ENCODE peak calls at places on chromosomes 7 and 10, in six cellular contexts. One of them, this sample, is unnamed.

GRCh38 chr7:17444673-17445072 is 146.2 kb downstream of the AHR start:
- DNase-seq in GM12878: no peak
- DNase-seq in HepG2: no peak
- DNase-seq in H1: no peak
- DNase-seq in GM12891: no peak
- DNase-seq in K562: no peak
- DNase-seq in this sample: no peak

GRCh38 chr10:30786131-30786530 is 156.6 kb upstream of the LYZL2 start:
- DNase-seq in H1: no peak
- DNase-seq in K562: no peak
- DNase-seq in GM12878: no peak
- DNase-seq in GM12891: no peak
- DNase-seq in HepG2: no peak
- DNase-seq in this sample: no peak

GRCh38 chr10:132554991-132555647 is 17.5 kb downstream of the INPP5A start:
- DNase-seq in GM12878: no peak
- DNase-seq in K562: peak
- DNase-seq in GM12891: peak
- DNase-seq in HepG2: no peak
- DNase-seq in H1: no peak
- DNase-seq in this sample: no peak

GRCh38 chr10:3774814-3775670 is 10.0 kb downstream of the KLF6 start:
- DNase-seq in K562: peak
- DNase-seq in H1: no peak
- DNase-seq in HepG2: no peak
- DNase-seq in GM12891: no peak
- DNase-seq in GM12878: no peak
- DNase-seq in this sample: no peak

GRCh38 chr10:101901340-101901739 is 57.7 kb upstream of the KCNIP2 start:
- DNase-seq in H1: no peak
- DNase-seq in HepG2: no peak
- DNase-seq in K562: no peak
- DNase-seq in GM12891: peak
- DNase-seq in GM12878: peak
- DNase-seq in this sample: peak

GRCh38 chr10:131996508-131997365 is 15.0 kb upstream of the BNIP3 start:
- DNase-seq in K562: no peak
- DNase-seq in GM12878: no peak
- DNase-seq in GM12891: no peak
- DNase-seq in HepG2: no peak
- DNase-seq in H1: no peak
- DNase-seq in this sample: no peak

GRCh38 chr7:103093429-103093828 is 18.5 kb downstream of the ARMC10 start:
- DNase-seq in K562: no peak
- DNase-seq in GM12878: no peak
- DNase-seq in GM12891: no peak
- DNase-seq in HepG2: no peak
- DNase-seq in H1: no peak
- DNase-seq in this sample: no peak

GRCh38 chr7:97835296-97836138 is 36.7 kb downstream of the ASNS start:
- DNase-seq in GM12891: no peak
- DNase-seq in HepG2: peak
- DNase-seq in K562: peak
- DNase-seq in H1: peak
- DNase-seq in GM12878: peak
- DNase-seq in this sample: no peak

GRCh38 chr7:28808786-28809533 is 149.2 kb downstream of the TRIL start:
- DNase-seq in GM12891: peak
- DNase-seq in K562: peak
- DNase-seq in H1: peak
- DNase-seq in GM12878: no peak
- DNase-seq in HepG2: no peak
- DNase-seq in this sample: no peak

GRCh38 chr10:102752934-102753664 is 9.4 kb downstream of the WBP1L start:
- DNase-seq in HepG2: peak
- DNase-seq in K562: peak
- DNase-seq in GM12891: no peak
- DNase-seq in GM12878: peak
- DNase-seq in H1: no peak
- DNase-seq in this sample: no peak

GRCh38 chr7:74174606-74175082 is 488 bp downstream of the EIF4H start:
- DNase-seq in HepG2: peak
- DNase-seq in GM12891: peak
- DNase-seq in K562: no peak
- DNase-seq in GM12878: no peak
- DNase-seq in H1: no peak
- DNase-seq in this sample: peak

GRCh38 chr10:56266120-56266519 is 94.9 kb downstream of the ZWINT start:
- DNase-seq in K562: no peak
- DNase-seq in GM12891: no peak
- DNase-seq in H1: no peak
- DNase-seq in HepG2: no peak
- DNase-seq in GM12878: no peak
- DNase-seq in this sample: no peak

GRCh38 chr7:77887567-77887966 is 89.0 kb downstream of the PHTF2 start:
- DNase-seq in GM12891: no peak
- DNase-seq in HepG2: no peak
- DNase-seq in K562: no peak
- DNase-seq in H1: no peak
- DNase-seq in GM12878: no peak
- DNase-seq in this sample: no peak
- TF ChIP-seq TAF1 in GM12891: no peak
- TF ChIP-seq TAF1 in HepG2: no peak
- TF ChIP-seq TAF1 in K562: no peak
- TF ChIP-seq TAF1 in H1: no peak
- TF ChIP-seq TAF1 in GM12878: no peak
- TF ChIP-seq TAF1 in this sample: no peak

DNA sequence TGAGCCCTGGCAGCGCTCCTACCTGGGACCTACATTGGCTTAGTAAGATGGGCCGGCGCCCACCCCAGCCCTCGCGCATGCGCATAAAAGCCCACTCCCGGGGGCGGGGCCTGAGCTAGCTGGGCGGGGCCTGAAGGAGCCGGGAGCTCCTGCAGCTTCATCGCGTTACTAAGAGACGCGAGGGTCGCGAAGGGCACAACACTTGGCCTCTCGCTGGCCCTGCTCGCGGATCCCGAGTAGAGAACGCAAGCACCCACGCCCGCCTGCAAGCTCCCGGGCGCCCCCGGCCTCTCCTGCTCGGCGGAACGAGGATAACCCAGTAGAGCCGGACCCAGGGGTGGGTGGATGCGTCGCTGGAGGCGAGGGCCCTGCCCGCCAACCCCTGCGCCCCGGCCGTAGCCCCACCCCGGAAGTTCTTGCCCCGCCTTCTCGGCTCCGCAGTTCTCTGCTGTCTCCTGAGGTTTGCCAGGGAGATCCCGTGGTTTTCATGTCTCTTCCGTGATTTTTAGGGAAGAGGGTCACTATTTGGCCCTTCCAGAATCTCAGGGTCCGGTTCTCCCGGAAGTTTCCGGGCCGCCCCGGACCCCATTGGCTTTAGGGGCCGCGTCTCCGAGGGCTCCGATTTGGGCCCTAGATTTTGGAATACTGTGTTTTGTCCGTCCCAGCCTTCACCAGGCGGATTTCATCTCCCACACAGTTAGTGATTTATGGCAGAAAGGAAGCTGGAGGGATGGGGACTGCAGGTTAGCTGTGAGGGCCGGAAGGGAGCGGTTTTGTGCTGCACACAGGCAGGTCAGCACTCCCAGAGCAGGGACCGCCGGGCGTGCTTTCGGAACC is at the start of gene MEIG1:
- DNase-seq in HepG2: peak
- DNase-seq in K562: peak
- DNase-seq in GM12891: peak
- DNase-seq in GM12878: peak
- DNase-seq in H1: peak
- DNase-seq in this sample: peak
- TF ChIP-seq POLR2A in HepG2: peak
- TF ChIP-seq POLR2A in K562: peak
- TF ChIP-seq POLR2A in GM12891: peak
- TF ChIP-seq POLR2A in GM12878: peak
- TF ChIP-seq POLR2A in H1: no peak
- TF ChIP-seq POLR2A in this sample: peak

GRCh38 chr10:59622320-59622901 is 87.2 kb downstream of the SLC16A9 start:
- DNase-seq in H1: peak
- DNase-seq in HepG2: peak
- DNase-seq in GM12891: no peak
- DNase-seq in GM12878: no peak
- DNase-seq in K562: peak
- DNase-seq in this sample: no peak
- TF ChIP-seq POLR2AphosphoS5 in H1: no peak
- TF ChIP-seq POLR2AphosphoS5 in HepG2: no peak
- TF ChIP-seq POLR2AphosphoS5 in GM12891: no peak
- TF ChIP-seq POLR2AphosphoS5 in GM12878: no peak
- TF ChIP-seq POLR2AphosphoS5 in K562: no peak
- TF ChIP-seq POLR2AphosphoS5 in this sample: no peak

DNA sequence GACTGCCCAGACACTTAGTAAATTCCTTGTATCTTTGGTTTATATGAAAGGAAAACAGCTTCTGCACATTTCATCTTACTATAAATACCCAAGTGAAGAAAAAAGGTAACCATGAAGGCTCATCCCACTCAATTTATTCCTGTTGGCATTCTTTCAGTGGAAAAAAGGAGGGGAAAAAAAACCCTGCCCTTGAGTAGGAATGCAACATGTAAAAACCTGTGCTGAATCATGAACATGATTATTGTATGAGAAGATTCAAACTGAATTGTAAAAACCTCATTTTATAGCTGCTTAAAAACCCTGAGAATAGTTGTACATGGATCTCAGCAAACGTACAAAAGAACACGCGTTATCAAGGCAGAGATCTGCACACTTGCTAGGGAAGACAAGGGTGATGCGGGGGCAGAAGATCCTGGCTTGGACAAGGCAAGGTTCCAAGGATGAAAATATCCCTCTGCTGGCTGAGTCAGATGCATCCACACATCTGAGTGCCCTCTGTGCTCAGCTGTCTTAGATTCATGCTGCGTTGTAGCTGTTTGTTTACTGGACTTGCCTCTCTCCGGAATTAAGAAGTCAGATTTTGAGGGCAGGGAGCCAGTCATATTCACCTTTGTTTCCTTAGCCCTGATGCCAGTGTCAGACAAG is 658.2 kb downstream of the PARD3 start:
- DNase-seq in H1: no peak
- DNase-seq in HepG2: no peak
- DNase-seq in K562: no peak
- DNase-seq in GM12891: no peak
- DNase-seq in GM12878: no peak
- DNase-seq in this sample: no peak
- TF ChIP-seq TAF1 in H1: no peak
- TF ChIP-seq TAF1 in HepG2: no peak
- TF ChIP-seq TAF1 in K562: no peak
- TF ChIP-seq TAF1 in GM12891: no peak
- TF ChIP-seq TAF1 in GM12878: no peak
- TF ChIP-seq TAF1 in this sample: no peak

GRCh38 chr7:13262929-13263530 is 575.6 kb downstream of the ARL4A start:
- DNase-seq in GM12878: no peak
- DNase-seq in HepG2: peak
- DNase-seq in K562: peak
- DNase-seq in H1: no peak
- DNase-seq in GM12891: no peak
- DNase-seq in this sample: no peak
- TF ChIP-seq POLR2A in GM12878: no peak
- TF ChIP-seq POLR2A in HepG2: no peak
- TF ChIP-seq POLR2A in K562: no peak
- TF ChIP-seq POLR2A in H1: no peak
- TF ChIP-seq POLR2A in GM12891: no peak
- TF ChIP-seq POLR2A in this sample: no peak

DNA sequence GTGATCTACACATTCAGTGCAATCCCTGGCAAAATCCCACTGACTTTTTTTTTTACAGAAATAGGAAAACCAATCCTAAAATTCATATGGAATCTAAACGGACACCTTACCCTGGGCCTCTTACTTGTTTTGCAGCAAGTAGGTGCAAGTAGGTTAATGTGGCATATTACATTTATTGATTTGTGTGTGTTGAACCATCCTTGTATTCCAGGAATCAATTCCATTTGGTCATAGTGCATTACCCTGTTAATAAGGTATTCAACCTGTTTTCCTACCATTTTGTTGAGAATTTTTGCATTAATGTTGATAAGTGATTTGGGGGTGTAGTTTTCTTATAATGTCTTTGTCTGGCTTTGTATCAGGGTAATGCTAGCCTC is 13.6 kb upstream of the FKBP9 start:
- DNase-seq in GM12878: no peak
- DNase-seq in GM12891: no peak
- DNase-seq in K562: no peak
- DNase-seq in H1: no peak
- DNase-seq in HepG2: no peak
- DNase-seq in this sample: no peak
- TF ChIP-seq POLR2AphosphoS5 in GM12878: no peak
- TF ChIP-seq POLR2AphosphoS5 in GM12891: no peak
- TF ChIP-seq POLR2AphosphoS5 in K562: no peak
- TF ChIP-seq POLR2AphosphoS5 in H1: no peak
- TF ChIP-seq POLR2AphosphoS5 in HepG2: no peak
- TF ChIP-seq POLR2AphosphoS5 in this sample: no peak

GRCh38 chr7:108102913-108103312 is 27.2 kb downstream of the LAMB4 start:
- DNase-seq in GM12878: no peak
- DNase-seq in H1: no peak
- DNase-seq in GM12891: no peak
- DNase-seq in HepG2: no peak
- DNase-seq in K562: no peak
- DNase-seq in this sample: no peak

GRCh38 chr7:108101759-108102158 is 28.4 kb downstream of the LAMB4 start:
- DNase-seq in K562: no peak
- DNase-seq in GM12891: no peak
- DNase-seq in GM12878: no peak
- DNase-seq in HepG2: no peak
- DNase-seq in H1: no peak
- DNase-seq in this sample: no peak

GRCh38 chr7:108103566-108104298 is 26.4 kb downstream of the LAMB4 start:
- DNase-seq in GM12891: no peak
- DNase-seq in GM12878: no peak
- DNase-seq in K562: peak
- DNase-seq in HepG2: peak
- DNase-seq in H1: no peak
- DNase-seq in this sample: no peak

GRCh38 chr7:108108131-108108530 is 22.0 kb downstream of the LAMB4 start:
- DNase-seq in GM12878: no peak
- DNase-seq in GM12891: no peak
- DNase-seq in H1: no peak
- DNase-seq in HepG2: no peak
- DNase-seq in K562: no peak
- DNase-seq in this sample: no peak

DNA sequence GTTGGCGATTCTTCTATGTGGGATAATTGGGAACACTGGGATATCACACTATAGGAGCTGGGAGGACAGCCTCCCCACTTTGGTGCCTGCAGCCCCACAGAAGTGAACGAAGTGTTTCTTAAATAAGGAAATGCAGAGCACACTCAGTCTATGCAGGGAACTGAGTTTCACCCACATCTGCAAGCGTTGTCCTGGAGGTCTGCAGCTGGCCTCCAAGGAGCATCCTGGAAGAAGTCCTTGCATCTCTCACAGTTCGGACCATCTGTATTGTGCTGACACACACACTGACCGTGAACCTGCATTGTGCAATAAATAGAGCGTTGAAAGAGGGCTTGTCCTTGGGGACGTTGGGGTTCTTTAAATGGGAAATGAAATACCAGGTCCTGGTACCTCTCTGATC is 25.8 kb downstream of the LAMB4 start:
- DNase-seq in GM12878: no peak
- DNase-seq in GM12891: no peak
- DNase-seq in K562: no peak
- DNase-seq in HepG2: no peak
- DNase-seq in H1: no peak
- DNase-seq in this sample: no peak
- TF ChIP-seq TAF1 in GM12878: no peak
- TF ChIP-seq TAF1 in GM12891: no peak
- TF ChIP-seq TAF1 in K562: no peak
- TF ChIP-seq TAF1 in HepG2: no peak
- TF ChIP-seq TAF1 in H1: no peak
- TF ChIP-seq TAF1 in this sample: no peak

This sample was measured in GM12892.